ENCODE peak calls at places on chromosome 11, in six cellular contexts. One of them, this sample, is unnamed.
A peak's percentile ranks its signal among the peaks of the same experiment; 100 is the strongest.

GRCh38 chr11:105891685-105892084 is 130.4 kb downstream of the MSANTD4 start:
- DNase-seq in activated gamma-delta T cell: no peak
- DNase-seq in left ventricle myocardium superior: no peak
- DNase-seq in SW 1271: no peak
- DNase-seq in EL: no peak
- DNase-seq in uterus: no peak
- DNase-seq in this sample: no peak

GRCh38 chr11:124415356-124415923 is 9.2 kb downstream of the OR8B4 start:
- DNase-seq in activated gamma-delta T cell: no peak
- DNase-seq in left ventricle myocardium superior: no peak
- DNase-seq in SW 1271: peak; percentile 53
- DNase-seq in EL: peak; percentile 31
- DNase-seq in uterus: no peak
- DNase-seq in this sample: peak; percentile 37

GRCh38 chr11:72840780-72841179 is 26.6 kb downstream of the ATG16L2 start:
- DNase-seq in activated gamma-delta T cell: no peak
- DNase-seq in left ventricle myocardium superior: no peak
- DNase-seq in SW 1271: no peak
- DNase-seq in EL: peak; percentile 82
- DNase-seq in uterus: no peak
- DNase-seq in this sample: no peak

GRCh38 chr11:35155677-35156076 is 16.7 kb downstream of the CD44 start:
- DNase-seq in activated gamma-delta T cell: no peak
- DNase-seq in left ventricle myocardium superior: no peak
- DNase-seq in SW 1271: no peak
- DNase-seq in EL: no peak
- DNase-seq in uterus: no peak
- DNase-seq in this sample: no peak

GRCh38 chr11:19972091-19972490 is 188.2 kb downstream of the DBX1 start:
- DNase-seq in activated gamma-delta T cell: no peak
- DNase-seq in left ventricle myocardium superior: no peak
- DNase-seq in SW 1271: no peak
- DNase-seq in EL: no peak
- DNase-seq in uterus: no peak
- DNase-seq in this sample: no peak

GRCh38 chr11:3058753-3059664 is 1.8 kb upstream of the CARS1 start:
- DNase-seq in activated gamma-delta T cell: no peak
- DNase-seq in left ventricle myocardium superior: no peak
- DNase-seq in SW 1271: peak; percentile 36
- DNase-seq in EL: peak; percentile 92
- DNase-seq in uterus: no peak
- DNase-seq in this sample: no peak

GRCh38 chr11:47216141-47216798 is 1.5 kb downstream of the DDB2 start:
- DNase-seq in activated gamma-delta T cell: no peak
- DNase-seq in left ventricle myocardium superior: peak; percentile 46
- DNase-seq in SW 1271: peak; percentile 77
- DNase-seq in EL: peak; percentile 92
- DNase-seq in uterus: peak; percentile 44
- DNase-seq in this sample: no peak

GRCh38 chr11:14418801-14419417 is 59.9 kb upstream of the RRAS2 start:
- DNase-seq in activated gamma-delta T cell: no peak
- DNase-seq in left ventricle myocardium superior: no peak
- DNase-seq in SW 1271: peak; percentile 35
- DNase-seq in EL: peak; percentile 44
- DNase-seq in uterus: no peak
- DNase-seq in this sample: peak; percentile 53

GRCh38 chr11:66371627-66372415 is at the start of gene SLC29A2:
- DNase-seq in activated gamma-delta T cell: peak; percentile 63
- DNase-seq in left ventricle myocardium superior: peak; percentile 88
- DNase-seq in SW 1271: peak; percentile 64
- DNase-seq in EL: no peak
- DNase-seq in uterus: no peak
- DNase-seq in this sample: peak; percentile 91

GRCh38 chr11:125948278-125949051 is 2.6 kb downstream of the VSIG10L2 start:
- DNase-seq in activated gamma-delta T cell: no peak
- DNase-seq in left ventricle myocardium superior: no peak
- DNase-seq in SW 1271: no peak
- DNase-seq in EL: no peak
- DNase-seq in uterus: no peak
- DNase-seq in this sample: no peak

GRCh38 chr11:15189646-15190365 is 75.1 kb downstream of the INSC start:
- DNase-seq in activated gamma-delta T cell: no peak
- DNase-seq in left ventricle myocardium superior: no peak
- DNase-seq in SW 1271: no peak
- DNase-seq in EL: no peak
- DNase-seq in uterus: no peak
- DNase-seq in this sample: no peak

GRCh38 chr11:73760066-73760679 is 701 bp downstream of the RAB6A start:
- DNase-seq in activated gamma-delta T cell: peak; percentile 29
- DNase-seq in left ventricle myocardium superior: peak; percentile 62
- DNase-seq in SW 1271: peak; percentile 50
- DNase-seq in EL: peak; percentile 41
- DNase-seq in uterus: peak; percentile 58
- DNase-seq in this sample: peak; percentile 56

GRCh38 chr11:74283580-74284180 is 27.8 kb downstream of the P4HA3 start:
- DNase-seq in activated gamma-delta T cell: no peak
- DNase-seq in left ventricle myocardium superior: no peak
- DNase-seq in SW 1271: no peak
- DNase-seq in EL: no peak
- DNase-seq in uterus: no peak
- DNase-seq in this sample: no peak

GRCh38 chr11:19978668-19979518 is 181.4 kb downstream of the DBX1 start:
- DNase-seq in activated gamma-delta T cell: no peak
- DNase-seq in left ventricle myocardium superior: no peak
- DNase-seq in SW 1271: no peak
- DNase-seq in EL: peak; percentile 82
- DNase-seq in uterus: peak; percentile 43
- DNase-seq in this sample: no peak

GRCh38 chr11:77269484-77270123 is 31.9 kb downstream of the GDPD4 start:
- DNase-seq in activated gamma-delta T cell: no peak
- DNase-seq in left ventricle myocardium superior: no peak
- DNase-seq in SW 1271: no peak
- DNase-seq in EL: peak; percentile 9
- DNase-seq in uterus: no peak
- DNase-seq in this sample: no peak

GRCh38 chr11:2180775-2181370 is 9.3 kb upstream of the TH start:
- DNase-seq in activated gamma-delta T cell: no peak
- DNase-seq in left ventricle myocardium superior: no peak
- DNase-seq in SW 1271: no peak
- DNase-seq in EL: peak; percentile 60
- DNase-seq in uterus: no peak
- DNase-seq in this sample: no peak

GRCh38 chr11:45982656-45983470 is 60.4 kb downstream of the LARGE2 start:
- DNase-seq in activated gamma-delta T cell: no peak
- DNase-seq in left ventricle myocardium superior: peak; percentile 28
- DNase-seq in SW 1271: no peak
- DNase-seq in EL: peak; percentile 82
- DNase-seq in uterus: peak; percentile 60
- DNase-seq in this sample: peak; percentile 81

GRCh38 chr11:78916759-78917158 is 342.1 kb upstream of the NARS2 start:
- DNase-seq in activated gamma-delta T cell: no peak
- DNase-seq in left ventricle myocardium superior: no peak
- DNase-seq in SW 1271: no peak
- DNase-seq in EL: no peak
- DNase-seq in uterus: no peak
- DNase-seq in this sample: no peak

GRCh38 chr11:44731685-44732411 is 5.1 kb downstream of the TSPAN18 start:
- DNase-seq in activated gamma-delta T cell: no peak
- DNase-seq in left ventricle myocardium superior: peak; percentile 41
- DNase-seq in SW 1271: no peak
- DNase-seq in EL: no peak
- DNase-seq in uterus: no peak
- DNase-seq in this sample: no peak

GRCh38 chr11:78961186-78961782 is 386.6 kb upstream of the NARS2 start:
- DNase-seq in activated gamma-delta T cell: no peak
- DNase-seq in left ventricle myocardium superior: no peak
- DNase-seq in SW 1271: no peak
- DNase-seq in EL: peak; percentile 4
- DNase-seq in uterus: no peak
- DNase-seq in this sample: peak; percentile 55

GRCh38 chr11:94790771-94791180 is 22.6 kb downstream of the AMOTL1 start:
- DNase-seq in activated gamma-delta T cell: no peak
- DNase-seq in left ventricle myocardium superior: no peak
- DNase-seq in SW 1271: no peak
- DNase-seq in EL: no peak
- DNase-seq in uterus: no peak
- DNase-seq in this sample: no peak

GRCh38 chr11:110613526-110613925 is 98.7 kb downstream of the ARHGAP20 start:
- DNase-seq in activated gamma-delta T cell: no peak
- DNase-seq in left ventricle myocardium superior: no peak
- DNase-seq in SW 1271: no peak
- DNase-seq in EL: no peak
- DNase-seq in uterus: no peak
- DNase-seq in this sample: no peak

GRCh38 chr11:65452806-65453490 is 30.4 kb downstream of the NEAT1 start:
- DNase-seq in activated gamma-delta T cell: no peak
- DNase-seq in left ventricle myocardium superior: no peak
- DNase-seq in SW 1271: no peak
- DNase-seq in EL: peak; percentile 89
- DNase-seq in uterus: peak; percentile 19
- DNase-seq in this sample: no peak

GRCh38 chr11:847876-848275 is 5.2 kb downstream of the TSPAN4 start:
- DNase-seq in activated gamma-delta T cell: no peak
- DNase-seq in left ventricle myocardium superior: no peak
- DNase-seq in SW 1271: no peak
- DNase-seq in EL: no peak
- DNase-seq in uterus: no peak
- DNase-seq in this sample: no peak

This sample was measured in iPS-NIHi11.